ENCODE peak calls at places on chromosomes 12 and 14, in four cellular contexts. Z is HFF-Myc, T is mammary epithelial cell, E is GM12865. W is an unnamed sample.

GRCh38 chr12:123714302-123714627 is 2.1 kb downstream of the ATP6V0A2 start:
- DNase-seq in Z (no peak), T (no peak), E (peak), W (no peak)

GRCh38 chr14:78614651-78615050 is 444.5 kb downstream of the NRXN3 start:
- DNase-seq in Z (no peak), E (no peak), T (no peak), W (no peak)

GRCh38 chr12:168763-169525 is 45.0 kb downstream of the SLC6A12 start:
- DNase-seq in T (no peak), Z (no peak), E (no peak), W (no peak)

GRCh38 chr12:131773582-131774221 is 54.5 kb upstream of the MMP17 start:
- DNase-seq in Z (no peak), T (no peak), E (peak), W (no peak)

GRCh38 chr12:85971800-85972199 is 97.7 kb downstream of the NTS start:
- DNase-seq in T (no peak), Z (no peak), E (no peak), W (no peak)

GRCh38 chr12:30965613-30965985 is 39.1 kb downstream of the TSPAN11 start:
- DNase-seq in Z (no peak), T (no peak), E (no peak), W (no peak)

GRCh38 chr14:72613196-72613974 is 280.5 kb downstream of the DPF3 start:
- DNase-seq in Z (no peak), E (no peak), T (no peak), W (no peak)

GRCh38 chr12:53428741-53429140 is 5.1 kb downstream of the AMHR2 start:
- DNase-seq in Z (no peak), E (no peak), T (no peak), W (no peak)

GRCh38 chr12:83573676-83574075 is 887.0 kb downstream of the TMTC2 start:
- DNase-seq in Z (peak), E (no peak), T (peak), W (peak)

GRCh38 chr12:101710289-101710688 is 12.8 kb downstream of the CHPT1 start:
- DNase-seq in E (no peak), Z (no peak), T (no peak), W (no peak)

GRCh38 chr12:50542448-50542847 is 37.7 kb downstream of the DIP2B start:
- DNase-seq in Z (no peak), T (peak), E (peak), W (peak)

GRCh38 chr12:65740873-65741600 is 83.2 kb upstream of the HMGA2 start:
- DNase-seq in Z (no peak), E (peak), T (peak), W (peak)

GRCh38 chr12:18754118-18754707 is 16.3 kb downstream of the CAPZA3 start:
- DNase-seq in E (no peak), Z (no peak), T (no peak), W (no peak)

GRCh38 chr14:49977126-49977841 is 84.4 kb downstream of the ARF6 start:
- DNase-seq in E (peak), T (no peak), Z (no peak), W (no peak)

GRCh38 chr12:118986043-118986442 is 4.7 kb downstream of the SRRM4 start:
- DNase-seq in E (no peak), Z (no peak), T (no peak), W (no peak)

GRCh38 chr12:20459920-20460319 is 91.6 kb downstream of the PDE3A start:
- DNase-seq in Z (no peak), E (no peak), T (no peak), W (no peak)

GRCh38 chr14:90604356-90604755 is 207.5 kb downstream of the CALM1 start:
- DNase-seq in E (no peak), Z (no peak), T (no peak), W (no peak)

GRCh38 chr14:52988153-52988552 is 37.3 kb upstream of the FERMT2 start:
- DNase-seq in E (no peak), T (no peak), Z (no peak), W (no peak)

GRCh38 chr14:106422066-106422465 is 895.7 kb downstream of the TMEM121 start:
- DNase-seq in Z (no peak), T (no peak), E (no peak), W (no peak)

GRCh38 chr14:59281613-59282012 is 93.1 kb downstream of the DAAM1 start:
- DNase-seq in T (peak), E (no peak), Z (no peak), W (peak)

GRCh38 chr12:64522316-64522715 is 70.4 kb downstream of the TBK1 start:
- DNase-seq in T (peak), E (peak), Z (peak), W (no peak)
- TF ChIP-seq CTCF in T (no peak), E (no peak), Z (no peak), W (no peak)

GRCh38 chr12:109302358-109302757 is 6.7 kb downstream of the FOXN4 start:
- DNase-seq in T (peak), Z (no peak), E (peak), W (peak)
- TF ChIP-seq CTCF in T (peak), Z (peak), E (peak), W (no peak)

GRCh38 chr12:94644622-94645021 is 5.7 kb downstream of the TMCC3 start:
- DNase-seq in E (peak), T (peak), Z (peak), W (peak)

GRCh38 chr12:94641283-94641682 is 9.1 kb downstream of the TMCC3 start:
- DNase-seq in Z (no peak), E (no peak), T (no peak), W (no peak)

GRCh38 chr12:94643585-94643984 is 6.8 kb downstream of the TMCC3 start:
- DNase-seq in E (no peak), T (no peak), Z (no peak), W (no peak)

GRCh38 chr12:94640134-94640928 is 10.0 kb downstream of the TMCC3 start:
- DNase-seq in T (peak), Z (no peak), E (peak), W (peak)

GRCh38 chr12:94644141-94644575 is 6.2 kb downstream of the TMCC3 start:
- DNase-seq in T (peak), Z (no peak), E (peak), W (peak)
- TF ChIP-seq CTCF in T (no peak), Z (no peak), E (no peak), W (no peak)

DNA sequence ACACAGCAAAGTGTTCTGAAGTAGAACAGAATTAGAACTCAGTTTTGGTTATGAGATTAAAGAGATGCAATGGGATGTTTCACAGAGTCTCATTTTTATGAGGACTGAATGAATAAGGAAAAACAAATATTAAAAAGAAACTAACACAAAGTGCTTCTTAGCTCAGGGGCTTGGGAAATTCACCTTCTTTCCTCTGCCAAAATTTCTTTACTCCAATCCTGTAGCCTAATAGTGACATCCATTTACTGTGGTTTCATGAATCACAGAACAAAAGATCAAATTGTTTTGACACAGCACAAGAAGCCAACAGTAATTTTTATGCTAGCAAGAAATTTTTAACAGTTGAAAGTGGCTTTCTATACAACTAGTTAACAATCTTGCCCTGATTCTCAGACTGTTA is 37.7 kb downstream of the AREL1 start:
- DNase-seq in Z (no peak), E (no peak), T (no peak), W (no peak)
- TF ChIP-seq CTCF in Z (no peak), E (no peak), T (no peak), W (no peak)

GRCh38 chr14:102897299-102898027 is 25.0 kb upstream of the AMN start:
- DNase-seq in T (no peak), Z (no peak), E (no peak), W (no peak)
- TF ChIP-seq CTCF in T (no peak), Z (no peak), E (no peak), W (no peak)

GRCh38 chr14:98551028-98551427 is 721.0 kb downstream of the BCL11B start:
- DNase-seq in T (no peak), Z (no peak), E (no peak), W (no peak)

GRCh38 chr14:98555440-98555839 is 716.6 kb downstream of the BCL11B start:
- DNase-seq in E (no peak), T (no peak), Z (no peak), W (no peak)
- TF ChIP-seq CTCF in E (no peak), T (no peak), Z (no peak), W (no peak)

GRCh38 chr12:7935773-7936581 is at the start of gene SLC2A3:
- DNase-seq in T (peak), Z (peak), E (peak), W (peak)

GRCh38 chr12:7940906-7941305 is 4.9 kb upstream of the SLC2A3 start:
- DNase-seq in Z (no peak), T (no peak), E (no peak), W (no peak)

GRCh38 chr12:7934560-7935463 is 1.2 kb downstream of the SLC2A3 start:
- DNase-seq in E (peak), T (no peak), Z (no peak), W (no peak)

GRCh38 chr12:7935464-7935772 is 569 bp downstream of the SLC2A3 start:
- DNase-seq in T (no peak), E (peak), Z (no peak), W (no peak)

DNA sequence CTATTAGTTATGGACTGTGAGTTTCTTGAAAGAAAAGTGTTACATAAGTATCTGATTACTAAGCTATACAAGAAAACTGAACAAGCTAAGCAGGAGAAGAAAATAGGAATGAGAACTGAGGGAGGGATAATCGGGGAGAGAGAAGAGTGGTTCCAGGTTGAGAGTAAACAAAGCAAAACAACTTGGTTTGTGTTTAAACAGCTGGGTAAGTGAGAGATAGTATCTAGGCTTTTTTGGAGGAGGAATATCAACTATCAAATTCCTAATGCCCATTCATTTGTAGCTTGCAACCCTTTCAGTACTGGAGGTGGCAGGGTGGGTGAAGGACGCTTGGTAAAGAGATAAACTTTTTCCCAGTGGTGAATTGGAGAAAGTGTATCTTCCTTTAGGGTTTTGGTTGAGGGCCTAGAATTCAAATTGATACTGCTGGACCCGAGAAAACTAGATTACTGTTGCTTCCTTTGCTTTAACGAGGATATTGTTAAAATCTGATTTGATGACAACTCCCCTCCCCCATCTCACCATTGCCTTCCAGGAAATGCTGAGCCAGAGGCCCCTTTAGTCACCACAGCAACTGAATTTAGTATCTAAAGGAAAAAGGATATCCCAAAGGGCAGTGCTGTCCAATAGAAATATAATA is 2.0 kb upstream of the SLC2A3 start:
- DNase-seq in T (no peak), Z (peak), E (peak), W (no peak)
- TF ChIP-seq CTCF in T (peak), Z (no peak), E (peak), W (no peak)

GRCh38 chr12:115632323-115632722 is 645.2 kb downstream of the MED13L start:
- DNase-seq in Z (no peak), T (peak), E (peak), W (peak)
- TF ChIP-seq CTCF in Z (peak), T (peak), E (no peak), W (peak)

W was measured in RWPE1.